ENCODE peak calls at places on chromosomes 2 and 18, in seven cellular contexts. O is tibial nerve, N is stomach, A is sigmoid colon, B is A549, Q is GM12878, Z is K562. U is an unnamed sample. For H3K4me1, the result is how much of the 10 kb centered on the place peaks cover.

GRCh38 chr2:42916394-42916793 is 124.0 kb upstream of the HAAO start:
- DNase-seq in O (no peak), N (no peak), A (peak), B (no peak), Q (no peak), Z (no peak), U (no peak)

GRCh38 chr2:63983986-63984605 is 35.1 kb downstream of the VPS54 start:
- DNase-seq in O (no peak), N (no peak), A (no peak), B (no peak), Q (no peak), Z (no peak), U (no peak)

GRCh38 chr2:24181849-24182248 is 7.0 kb downstream of the FAM228A start:
- DNase-seq in O (no peak), N (no peak), A (no peak), B (no peak), Q (no peak), Z (peak), U (no peak)

GRCh38 chr18:12282436-12283039 is 25.5 kb upstream of the TUBB6 start:
- DNase-seq in O (no peak), N (no peak), A (no peak), B (no peak), Q (no peak), Z (no peak), U (no peak)

GRCh38 chr2:167844714-167845530 is 402.5 kb downstream of the STK39 start:
- DNase-seq in O (no peak), N (no peak), A (no peak), B (no peak), Q (no peak), Z (peak), U (peak)

GRCh38 chr2:20650412-20650879 is 452 bp downstream of the HS1BP3 start:
- DNase-seq in O (no peak), N (no peak), A (no peak), B (peak), Q (no peak), Z (peak), U (peak)

GRCh38 chr2:119136093-119136492 is 22.5 kb downstream of the C1QL2 start:
- DNase-seq in O (no peak), N (no peak), A (no peak), B (no peak), Q (no peak), Z (no peak), U (no peak)

GRCh38 chr2:46335966-46336436 is 38.8 kb downstream of the EPAS1 start:
- DNase-seq in O (no peak), N (peak), A (peak), B (peak), Q (no peak), Z (no peak), U (peak)

GRCh38 chr2:63104482-63104881 is 53.9 kb downstream of the OTX1 start:
- DNase-seq in O (no peak), N (no peak), A (no peak), B (no peak), Q (no peak), Z (no peak), U (no peak)

GRCh38 chr2:197377670-197378069 is 57.2 kb downstream of the SF3B1 start:
- DNase-seq in O (no peak), N (no peak), A (no peak), B (no peak), Q (no peak), Z (no peak), U (no peak)

GRCh38 chr18:2410688-2411087 is 160.6 kb downstream of the METTL4 start:
- DNase-seq in O (no peak), N (no peak), A (no peak), B (no peak), Q (no peak), Z (no peak), U (no peak)

GRCh38 chr2:188645982-188646381 is 328.2 kb upstream of the COL3A1 start:
- DNase-seq in O (no peak), N (no peak), A (no peak), B (no peak), Q (no peak), Z (no peak), U (no peak)

GRCh38 chr2:23283653-23284052 is 101.3 kb upstream of the KLHL29 start:
- DNase-seq in O (no peak), N (no peak), A (no peak), B (no peak), Q (no peak), Z (no peak), U (no peak)

GRCh38 chr2:224180810-224181209 is 141.7 kb upstream of the SERPINE2 start:
- DNase-seq in O (no peak), N (no peak), A (no peak), B (no peak), Q (no peak), Z (no peak), U (no peak)

GRCh38 chr2:178395941-178396585 is 54.9 kb downstream of the PRKRA start:
- DNase-seq in O (no peak), N (no peak), A (no peak), B (no peak), Q (no peak), Z (no peak), U (no peak)

GRCh38 chr2:153077311-153077710 is 358.9 kb downstream of the ARL6IP6 start:
- DNase-seq in O (no peak), N (no peak), A (no peak), B (no peak), Q (no peak), Z (no peak), U (no peak)

GRCh38 chr2:64359892-64360657 is 93.9 kb upstream of the LGALSL start:
- DNase-seq in O (peak), N (peak), A (peak), B (peak), Q (no peak), Z (peak), U (peak)

GRCh38 chr2:200786423-200786822 is 25.3 kb upstream of the BZW1 start:
- DNase-seq in O (no peak), N (no peak), A (no peak), B (no peak), Q (no peak), Z (no peak), U (no peak)

GRCh38 chr2:74414913-74415761 is 6.3 kb downstream of the C2orf81 start:
- DNase-seq in O (peak), N (peak), A (peak), B (no peak), Q (no peak), Z (no peak), U (peak)

GRCh38 chr2:64036343-64036742 is 17.1 kb upstream of the VPS54 start:
- DNase-seq in O (no peak), N (no peak), A (no peak), B (no peak), Q (no peak), Z (no peak), U (no peak)

GRCh38 chr2:239109041-239109915 is 261.4 kb downstream of the TWIST2 start:
- DNase-seq in O (no peak), N (peak), A (no peak), B (no peak), Q (no peak), Z (no peak), U (peak)

GRCh38 chr18:45517181-45517741 is 98.0 kb upstream of the SLC14A2 start:
- DNase-seq in O (peak), N (no peak), A (peak), B (no peak), Q (no peak), Z (no peak), U (no peak)

GRCh38 chr2:97267411-97268074 is 154.6 kb downstream of the ANKRD36 start:
- DNase-seq in O (peak), N (peak), A (peak), B (no peak), Q (no peak), Z (peak), U (peak)

GRCh38 chr2:102049756-102050443 is 58.1 kb downstream of the IL1R2 start:
- DNase-seq in O (peak), N (no peak), A (peak), B (no peak), Q (no peak), Z (no peak), U (peak)

GRCh38 chr2:231673348-231673770 is 35.0 kb upstream of the PTMA start:
- DNase-seq in O (no peak), N (peak), A (peak), B (peak), Q (no peak), Z (peak), U (peak)

GRCh38 chr2:181153886-181154285 is 173.5 kb downstream of the UBE2E3 start:
- DNase-seq in O (no peak), N (no peak), A (no peak), B (no peak), Q (no peak), Z (no peak), U (no peak)

GRCh38 chr2:128269358-128270305 is 49.0 kb downstream of the HS6ST1 start:
- DNase-seq in O (no peak), N (no peak), A (peak), B (no peak), Q (no peak), Z (no peak), U (no peak)

GRCh38 chr2:44150473-44150872 is 18.2 kb upstream of the PPM1B start:
- DNase-seq in O (no peak), N (no peak), A (no peak), B (no peak), Q (no peak), Z (no peak), U (no peak)

GRCh38 chr18:55477537-55478300 is 110.3 kb downstream of the TCF4 start:
- DNase-seq in O (peak), N (no peak), A (no peak), B (no peak), Q (peak), Z (peak), U (no peak)

GRCh38 chr2:25339121-25339738 is 2.5 kb downstream of the DNMT3A start:
- DNase-seq in O (no peak), N (no peak), A (peak), B (no peak), Q (no peak), Z (no peak), U (no peak)
- H3K4me1 ChIP-seq in O (under half), N (half or more), A (under half), B (under half), Q (under half), Z (under half), U (under half)

DNA sequence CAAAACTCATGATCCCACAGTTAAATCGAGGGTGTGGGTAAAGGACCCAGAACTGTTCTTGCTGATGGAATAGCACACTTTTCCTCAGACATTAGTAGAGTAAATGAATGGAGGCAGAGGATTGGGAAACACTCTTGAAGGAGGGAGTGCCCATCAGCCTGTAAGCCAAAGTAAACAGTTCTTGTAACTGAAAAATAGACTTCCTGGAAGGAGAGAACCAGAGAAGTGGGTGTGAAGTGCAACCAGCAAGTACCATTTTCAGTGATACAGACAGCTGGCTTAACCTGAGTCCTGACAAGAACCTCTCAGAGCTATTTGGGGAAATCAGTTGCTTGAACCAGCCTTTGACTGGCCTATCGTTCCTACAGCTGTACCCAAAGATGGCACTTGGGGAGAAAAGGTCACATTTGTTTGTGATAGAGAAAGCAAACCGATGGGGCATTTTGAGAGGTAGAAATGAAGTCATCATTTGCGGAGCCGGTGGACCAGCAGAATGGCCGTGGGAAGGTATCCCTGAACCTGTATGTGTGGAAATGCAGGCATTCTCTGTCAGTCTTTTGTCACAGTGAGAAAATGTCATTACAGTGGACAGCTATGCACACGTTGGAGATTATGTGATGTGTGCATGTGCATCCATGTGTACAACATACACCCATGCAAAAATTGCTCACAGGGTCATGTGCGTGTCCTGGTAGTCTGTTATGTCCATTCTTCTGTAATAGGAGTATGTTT is 17.7 kb downstream of the CRIM1 start:
- DNase-seq in O (peak), N (no peak), A (no peak), B (no peak), Q (no peak), Z (no peak), U (peak)
- TF ChIP-seq EP300 in O (peak), N (no peak), A (no peak), B (peak), Q (no peak), Z (no peak), U (peak)

DNA sequence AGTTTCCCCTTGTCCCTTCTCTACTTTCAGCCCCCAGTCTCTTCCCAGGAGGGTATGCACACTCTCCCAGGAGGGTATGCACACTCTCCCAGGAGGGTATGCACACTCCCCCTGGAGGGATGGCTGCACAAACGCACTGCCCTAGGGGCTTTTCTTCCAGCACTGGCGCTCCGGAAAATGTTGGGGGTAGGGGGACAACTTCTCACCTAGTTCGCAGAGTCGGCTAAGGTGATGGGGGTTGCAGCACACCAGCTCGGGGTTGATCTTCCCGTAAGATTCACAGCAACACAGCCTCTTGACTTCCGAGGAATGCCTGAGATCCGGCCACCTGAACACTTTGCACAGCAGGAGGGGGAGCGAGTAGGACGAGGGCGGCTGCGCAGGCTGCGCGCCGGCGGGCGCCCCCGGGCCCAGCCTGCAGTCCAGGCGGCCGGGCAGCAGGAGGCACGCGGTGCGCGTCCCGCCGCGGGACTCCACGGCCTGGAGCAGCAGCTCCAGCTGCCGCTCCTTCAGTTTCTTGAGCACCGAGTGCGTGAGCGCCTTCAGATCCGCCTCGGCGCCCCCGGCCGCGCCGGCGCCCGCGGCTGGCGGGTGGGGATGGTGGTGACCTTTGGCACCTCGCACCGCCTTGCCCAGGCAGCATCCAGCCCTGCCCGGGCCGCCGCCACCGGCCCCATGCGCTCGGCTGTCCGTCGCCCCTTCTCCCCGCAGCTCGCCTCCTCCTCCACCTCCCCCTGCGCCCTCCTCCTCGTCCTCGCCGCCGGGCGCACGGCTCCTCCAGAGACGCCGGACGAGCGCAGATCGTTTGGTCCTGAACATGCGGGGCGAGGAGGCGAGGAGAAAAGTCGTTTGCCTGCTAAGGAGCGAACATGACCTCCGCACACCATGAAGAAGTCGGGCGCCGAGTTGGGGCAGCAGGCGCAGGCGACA is 894 bp downstream of the SMAD7 start:
- DNase-seq in O (no peak), N (peak), A (no peak), B (no peak), Q (no peak), Z (no peak), U (peak)
- TF ChIP-seq POLR2A in O (no peak), N (no peak), A (no peak), B (no peak), Q (no peak), Z (no peak), U (peak)

GRCh38 chr18:23136326-23137092 is 1.2 kb downstream of the CABLES1 start:
- DNase-seq in O (peak), N (peak), A (no peak), B (no peak), Q (no peak), Z (no peak), U (no peak)

GRCh38 chr18:23137788-23138216 is 2.5 kb downstream of the CABLES1 start:
- DNase-seq in O (no peak), N (no peak), A (no peak), B (no peak), Q (no peak), Z (no peak), U (no peak)

GRCh38 chr18:23135679-23136325 is 517 bp downstream of the CABLES1 start:
- DNase-seq in O (no peak), N (peak), A (no peak), B (no peak), Q (no peak), Z (no peak), U (peak)

GRCh38 chr18:23138470-23138869 is 3.2 kb downstream of the CABLES1 start:
- DNase-seq in O (no peak), N (peak), A (no peak), B (no peak), Q (no peak), Z (no peak), U (no peak)

DNA sequence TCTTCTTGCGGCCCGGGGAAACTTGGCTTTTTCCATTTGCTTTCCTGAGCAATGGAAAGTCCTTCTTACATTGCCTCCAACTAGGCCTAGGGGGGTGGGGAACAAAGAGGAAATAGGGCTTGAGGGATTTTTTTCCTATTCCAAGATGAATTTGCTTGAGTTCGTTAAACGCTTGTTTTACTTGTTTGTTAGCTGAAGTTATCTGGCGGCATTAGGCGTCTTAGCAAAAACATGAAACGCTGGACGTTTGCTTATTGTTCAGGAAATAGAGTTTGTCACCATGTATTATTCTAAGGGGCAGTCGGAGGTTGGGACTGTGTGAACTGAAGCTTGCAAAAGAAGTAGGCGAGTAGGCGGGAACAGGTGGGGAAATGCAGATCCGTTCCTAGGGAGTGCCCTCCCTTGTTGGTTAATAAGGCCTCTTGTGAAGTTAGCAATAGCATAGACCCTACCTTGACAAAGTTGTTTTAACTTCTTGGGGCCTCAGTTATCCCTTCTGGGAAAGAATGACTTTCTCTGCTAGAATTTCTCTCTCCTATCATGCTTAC is 1.9 kb downstream of the CABLES1 start:
- DNase-seq in O (no peak), N (no peak), A (no peak), B (no peak), Q (no peak), Z (no peak), U (no peak)
- H3K4me1 ChIP-seq in O (under half), N (half or more), A (under half), B (under half), Q (under half), Z (under half), U (under half)

GRCh38 chr2:85308951-85309555 is 18.7 kb downstream of the TGOLN2 start:
- DNase-seq in O (no peak), N (peak), A (peak), B (no peak), Q (no peak), Z (no peak), U (peak)
- TF ChIP-seq EP300 in O (no peak), N (no peak), A (no peak), B (no peak), Q (no peak), Z (no peak), U (no peak)